ENCODE peak calls at places on chromosomes 6 and 20, in ten cellular contexts. P is mesendoderm; Z is CD4-positive, alpha-beta T cell; K is uterus; R is heart right ventricle; C is HCT116; B is neuronal stem cell; D is IMR-90; Q is sigmoid colon; Y is cardiac muscle cell. H is an unnamed sample.
A peak's percentile ranks its signal among the peaks of the same experiment; 100 is the strongest.

GRCh38 chr6:9007062-9007461 is 571.7 kb upstream of the SLC35B3 start:
- DNase-seq in B (no peak), P (peak; percentile 29), C (no peak), Y (no peak), D (no peak), Z (no peak), Q (no peak), K (no peak), R (no peak), H (no peak)

GRCh38 chr6:74946961-74947360 is 258.9 kb downstream of the COL12A1 start:
- DNase-seq in R (no peak), B (no peak), Z (no peak), Q (no peak), D (peak; percentile 78), C (peak; percentile 72), Y (peak; percentile 42), P (no peak), K (no peak), H (no peak)

GRCh38 chr6:122789862-122790739 is 1.0 kb downstream of the SMPDL3A start:
- DNase-seq in D (peak; percentile 30), K (peak; percentile 27), Z (no peak), C (no peak), B (no peak), R (no peak), Y (no peak), Q (no peak), P (peak; percentile 60), H (no peak)

GRCh38 chr6:24330137-24330732 is 27.6 kb downstream of the DCDC2 start:
- DNase-seq in K (no peak), D (no peak), Z (no peak), P (peak; percentile 29), B (no peak), C (no peak), Y (peak; percentile 3), Q (no peak), R (no peak), H (no peak)

GRCh38 chr6:36464233-36464632 is 21.4 kb downstream of the KCTD20 start:
- DNase-seq in K (no peak), Q (no peak), P (no peak), D (no peak), R (no peak), Z (no peak), C (no peak), Y (no peak), B (no peak), H (no peak)

GRCh38 chr20:61564628-61565027 is 312.6 kb downstream of the CDH4 start:
- DNase-seq in B (no peak), Q (no peak), C (no peak), P (no peak), R (no peak), Z (no peak), K (no peak), Y (no peak), D (no peak), H (no peak)

GRCh38 chr6:88919032-88919431 is 44.4 kb downstream of the RNGTT start:
- DNase-seq in K (no peak), B (no peak), D (no peak), Z (no peak), R (no peak), Y (peak; percentile 22), C (no peak), Q (no peak), P (peak; percentile 5), H (no peak)

GRCh38 chr6:69370763-69371162 is 426.0 kb downstream of the LMBRD1 start:
- DNase-seq in K (no peak), R (peak; percentile 29), B (no peak), Y (no peak), C (no peak), D (no peak), Q (no peak), P (no peak), Z (no peak), H (no peak)

GRCh38 chr6:40419377-40419776 is 167.8 kb downstream of the LRFN2 start:
- DNase-seq in Z (no peak), B (no peak), Y (peak; percentile 33), C (no peak), Q (no peak), R (no peak), D (no peak), K (no peak), P (no peak), H (no peak)

GRCh38 chr6:16388488-16388887 is 150.1 kb downstream of the GMPR start:
- DNase-seq in R (no peak), B (no peak), Q (no peak), Z (no peak), D (peak; percentile 43), P (peak; percentile 54), K (no peak), Y (no peak), C (no peak), H (no peak)

GRCh38 chr6:30493643-30494250 is 4.4 kb downstream of the HLA-E start:
- DNase-seq in K (no peak), C (no peak), B (no peak), P (peak; percentile 32), Z (no peak), D (no peak), R (no peak), Q (no peak), Y (no peak), H (no peak)

GRCh38 chr20:63854766-63855362 is 6.4 kb upstream of the ABHD16B start:
- DNase-seq in R (peak; percentile 74), Y (peak; percentile 31), C (no peak), Q (no peak), B (no peak), K (peak; percentile 58), Z (no peak), D (no peak), P (peak; percentile 44), H (no peak)

GRCh38 chr20:19288636-19289035 is 76.2 kb downstream of the SLC24A3 start:
- DNase-seq in C (no peak), B (no peak), Y (no peak), Z (no peak), Q (no peak), P (no peak), K (no peak), R (no peak), D (no peak), H (no peak)

GRCh38 chr20:47821481-47822100 is 36.3 kb upstream of the SULF2 start:
- DNase-seq in B (no peak), C (peak; percentile 23), R (no peak), K (no peak), Y (no peak), P (peak; percentile 55), D (no peak), Q (peak; percentile 52), Z (no peak), H (no peak)

GRCh38 chr6:157556671-157557430 is 175.9 kb downstream of the ZDHHC14 start:
- DNase-seq in D (no peak), R (no peak), Z (no peak), C (no peak), Y (no peak), Q (no peak), P (no peak), K (no peak), B (no peak), H (no peak)
- H3K27ac ChIP-seq in D (no peak overlapping the region), R (no peak overlapping the region), Z (no peak overlapping the region), C (no peak overlapping the region), Y (no peak overlapping the region), Q (no peak overlapping the region), P (no peak overlapping the region), K (no peak overlapping the region), B (peak overlapping the region; percentile 29), H (no peak overlapping the region)

GRCh38 chr20:8855315-8855714 is 213.6 kb upstream of the PLCB4 start:
- DNase-seq in D (peak; percentile 61), K (peak; percentile 43), P (no peak), Y (peak; percentile 59), Q (peak; percentile 73), R (peak; percentile 45), C (no peak), B (no peak), Z (no peak), H (no peak)
- H3K27ac ChIP-seq in D (peak overlapping the region; percentile 8), K (peak overlapping the region; percentile 68), P (no peak overlapping the region), Y (no peak overlapping the region), Q (peak overlapping the region; percentile 50), R (peak overlapping the region; percentile 69), C (no peak overlapping the region), B (no peak overlapping the region), Z (no peak overlapping the region), H (no peak overlapping the region)

GRCh38 chr6:151293621-151294020 is 53.9 kb downstream of the AKAP12 start:
- DNase-seq in Q (no peak), Y (no peak), K (no peak), D (no peak), B (no peak), C (no peak), R (no peak), P (no peak), Z (no peak), H (no peak)

GRCh38 chr6:151294561-151295101 is 54.9 kb downstream of the AKAP12 start:
- DNase-seq in D (peak; percentile 69), B (no peak), Q (no peak), R (no peak), K (no peak), Y (no peak), P (no peak), C (no peak), Z (no peak), H (no peak)

GRCh38 chr6:151291145-151292055 is 51.6 kb downstream of the AKAP12 start:
- DNase-seq in P (peak; percentile 71), R (peak; percentile 34), Y (peak; percentile 92), C (no peak), K (peak; percentile 56), B (no peak), Z (no peak), D (peak; percentile 96), Q (peak; percentile 97), H (no peak)

GRCh38 chr6:151289399-151290007 is 49.7 kb downstream of the AKAP12 start:
- DNase-seq in R (no peak), Y (peak; percentile 87), C (no peak), Z (no peak), Q (no peak), D (no peak), K (no peak), P (no peak), B (no peak), H (no peak)

DNA sequence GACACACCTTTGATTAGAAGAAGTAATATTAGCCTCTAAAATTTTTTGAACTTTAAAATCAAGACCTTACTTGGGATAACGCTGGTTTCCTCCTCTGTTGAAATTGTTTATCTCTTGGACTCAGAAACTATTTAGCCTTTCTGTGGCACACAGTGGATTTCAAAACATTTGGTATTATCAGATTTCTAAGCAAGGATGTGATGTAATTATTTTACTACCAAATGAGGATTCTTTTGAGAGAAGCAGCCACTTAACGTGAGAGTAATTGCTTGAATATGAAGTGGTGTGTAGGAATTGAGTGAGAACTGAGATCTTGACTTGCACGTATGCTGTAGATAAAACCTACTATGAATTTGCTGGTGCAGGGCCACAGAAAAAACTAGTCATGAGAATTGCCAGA is 53.2 kb downstream of the AKAP12 start:
- DNase-seq in Q (no peak), C (no peak), D (peak; percentile 88), R (no peak), Y (peak; percentile 81), P (no peak), K (no peak), B (no peak), Z (no peak), H (no peak)
- H3K27ac ChIP-seq in Q (peak overlapping the region; percentile 88), C (no peak overlapping the region), D (peak overlapping the region; percentile 99), R (no peak overlapping the region), Y (no peak overlapping the region), P (no peak overlapping the region), K (peak overlapping the region; percentile 70), B (no peak overlapping the region), Z (no peak overlapping the region), H (no peak overlapping the region)

DNA sequence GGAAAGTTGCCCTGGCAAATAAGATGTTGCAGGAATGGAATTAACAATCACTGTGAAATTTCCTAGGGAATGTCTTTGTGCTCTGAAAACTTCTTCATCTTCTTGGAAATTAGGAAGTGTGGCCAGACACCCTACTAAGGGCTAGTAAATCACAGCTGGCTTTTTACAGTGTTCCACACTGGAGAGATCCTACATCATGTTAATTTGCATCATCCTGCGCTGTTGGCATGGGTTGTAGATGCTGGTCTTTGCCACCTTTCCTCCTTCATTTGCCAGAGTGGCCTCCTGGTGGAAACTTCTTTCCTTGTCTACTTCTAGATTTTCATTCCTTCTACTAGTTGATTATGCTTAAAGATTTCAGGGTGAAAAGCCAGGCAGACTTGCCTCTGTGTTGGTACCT is 2.7 kb downstream of the TNFAIP3 start:
- DNase-seq in Q (no peak), R (no peak), P (no peak), C (no peak), K (no peak), B (no peak), Y (no peak), Z (no peak), D (no peak), H (no peak)
- H3K27ac ChIP-seq in Q (peak overlapping the region; percentile 94), R (no peak overlapping the region), P (no peak overlapping the region), C (no peak overlapping the region), K (peak overlapping the region; percentile 51), B (no peak overlapping the region), Y (no peak overlapping the region), Z (peak overlapping the region; percentile 98), D (no peak overlapping the region), H (no peak overlapping the region)